ENCODE peak calls at places on chromosomes 2 and 18, in five cellular contexts. P is HEK293T, C is K562, U is SK-N-SH, J is HepG2. X is an unnamed sample.

GRCh38 chr2:41926614-41927580 is 120.9 kb upstream of the PKDCC start:
- DNase-seq in P (no peak), C (no peak), U (no peak), J (no peak), X (no peak)

GRCh38 chr18:75408554-75409506 is 18.7 kb downstream of the SMIM21 start:
- DNase-seq in P (no peak), C (no peak), U (no peak), J (peak; percentile 32), X (no peak)

GRCh38 chr2:30694286-30695055 is 112.8 kb downstream of the CAPN13 start:
- DNase-seq in P (no peak), C (no peak), U (no peak), J (no peak), X (no peak)

GRCh38 chr2:44894058-44894457 is 47.4 kb upstream of the SIX3 start:
- DNase-seq in P (no peak), C (no peak), U (no peak), J (no peak), X (peak; percentile 28)

GRCh38 chr18:69935319-69936190 is 12.1 kb downstream of the CD226 start:
- DNase-seq in P (no peak), C (no peak), U (no peak), J (peak; percentile 89), X (peak; percentile 89)

GRCh38 chr2:120773186-120773800 is 37.6 kb downstream of the GLI2 start:
- DNase-seq in P (no peak), C (no peak), U (no peak), J (no peak), X (no peak)

GRCh38 chr2:137525644-137526190 is 438.6 kb upstream of the HNMT start:
- DNase-seq in P (no peak), C (no peak), U (no peak), J (no peak), X (no peak)

GRCh38 chr2:120765911-120766757 is 30.5 kb downstream of the GLI2 start:
- DNase-seq in P (no peak), C (no peak), U (peak; percentile 52), J (no peak), X (no peak)

GRCh38 chr2:8090748-8091700 is 590.8 kb upstream of the ID2 start:
- DNase-seq in P (no peak), C (peak; percentile 24), U (no peak), J (peak; percentile 99), X (peak; percentile 11)

GRCh38 chr2:207813221-207813916 is 43.7 kb upstream of the FZD5 start:
- DNase-seq in P (no peak), C (no peak), U (no peak), J (no peak), X (no peak)

GRCh38 chr2:224816816-224817215 is 100.7 kb upstream of the CCDC195 start:
- DNase-seq in P (no peak), C (no peak), U (no peak), J (peak; percentile 5), X (no peak)

GRCh38 chr18:28514699-28515098 is 337.8 kb upstream of the CDH2 start:
- DNase-seq in P (no peak), C (no peak), U (no peak), J (no peak), X (no peak)

GRCh38 chr18:75364512-75364911 is 63.0 kb downstream of the SMIM21 start:
- DNase-seq in P (no peak), C (no peak), U (no peak), J (no peak), X (no peak)

GRCh38 chr2:128392207-128392606 is 73.5 kb upstream of the HS6ST1 start:
- DNase-seq in P (no peak), C (no peak), U (no peak), J (no peak), X (no peak)

DNA sequence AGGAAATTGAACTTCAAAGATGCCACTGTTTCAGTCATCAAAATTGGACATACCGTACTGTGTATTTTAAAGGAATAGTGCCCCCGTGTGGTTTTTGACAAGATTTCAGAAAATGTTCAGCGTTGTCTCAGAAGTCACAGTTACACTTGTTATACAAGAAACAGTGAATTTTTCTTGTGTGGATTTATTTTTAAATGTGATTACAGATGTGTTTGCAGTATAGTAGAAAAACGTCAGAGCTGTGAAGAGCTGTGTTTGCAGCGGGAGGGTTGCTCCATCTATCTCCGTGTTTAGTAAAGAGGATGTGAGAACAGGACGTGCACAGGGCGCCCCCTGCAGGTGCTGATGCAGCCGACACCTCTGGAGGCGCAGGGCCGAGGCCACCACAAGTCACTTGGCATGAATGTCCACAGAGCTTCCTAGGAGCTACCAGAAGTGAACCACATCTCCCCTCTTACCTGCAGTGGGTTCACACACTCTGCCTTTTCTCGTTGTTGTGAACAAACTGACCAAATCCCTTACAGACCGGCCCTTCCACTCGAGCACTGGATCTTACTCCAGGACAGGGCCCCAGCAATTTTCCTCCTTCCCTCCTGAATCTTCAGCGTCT is 73.1 kb downstream of the CACNB4 start:
- DNase-seq in P (peak; percentile 76), C (peak; percentile 70), U (peak; percentile 72), J (peak; percentile 76), X (peak; percentile 63)
- TF ChIP-seq FOXM1 in P (no peak), C (no peak), U (no peak), J (no peak), X (no peak)

DNA sequence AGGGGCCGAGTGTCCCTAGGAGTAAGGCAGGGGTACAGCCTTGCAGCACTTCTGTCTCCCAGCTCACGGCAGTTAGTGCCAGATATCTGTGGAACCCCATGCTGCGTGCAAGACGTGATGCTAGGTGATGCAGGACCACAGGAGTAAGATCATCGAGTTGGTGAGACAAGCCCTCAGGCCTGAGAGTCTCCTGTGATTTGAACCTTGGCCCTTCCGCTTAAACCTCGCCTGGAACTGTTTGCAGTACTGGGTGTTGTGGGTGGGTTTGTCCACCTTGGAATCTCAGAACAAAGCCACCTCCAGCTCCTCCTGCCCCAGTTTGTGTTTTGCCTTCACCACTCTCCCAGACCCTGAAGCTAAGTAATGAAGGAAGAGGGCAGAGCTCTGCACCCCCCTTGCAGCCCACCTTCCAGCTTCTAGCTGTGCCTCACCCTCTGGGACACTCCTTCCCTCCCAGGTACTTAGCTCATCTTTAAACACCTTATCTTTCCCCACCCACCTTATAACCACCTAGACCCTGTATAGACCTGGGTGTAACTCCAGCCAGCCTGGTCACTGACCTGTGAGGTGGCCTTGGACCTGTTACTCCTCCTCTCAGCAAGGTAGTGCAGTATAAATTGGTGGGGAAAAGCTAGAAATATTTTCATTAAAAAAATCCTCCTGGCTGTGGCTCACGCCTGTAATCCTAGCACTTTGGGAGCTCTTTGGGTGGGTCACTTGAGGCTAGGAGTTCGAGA is 6.6 kb downstream of the CNNM4 start:
- DNase-seq in P (no peak), C (no peak), U (no peak), J (no peak), X (no peak)
- TF ChIP-seq FOXM1 in P (no peak), C (no peak), U (no peak), J (no peak), X (no peak)

DNA sequence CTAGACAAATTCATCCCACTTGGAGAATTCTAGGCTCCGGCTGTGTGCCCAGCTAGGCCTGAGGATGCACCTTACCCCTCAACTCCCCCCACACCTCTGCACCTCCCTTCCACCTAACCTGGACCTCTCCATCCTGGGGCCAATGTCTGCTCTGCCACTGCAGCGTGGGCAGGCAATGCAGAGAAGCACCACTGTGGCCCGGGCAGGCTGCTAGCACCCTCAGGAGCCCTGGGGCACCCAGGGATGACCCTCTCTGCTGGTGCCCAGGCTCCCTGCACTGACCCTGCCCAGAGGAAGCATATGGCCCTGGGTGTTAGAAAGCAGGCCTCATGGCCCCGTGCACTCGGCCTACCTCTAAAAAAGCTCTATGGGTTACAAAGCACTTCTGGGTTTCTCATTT is 49.6 kb downstream of the ADCY3 start:
- DNase-seq in P (no peak), C (no peak), U (no peak), J (no peak), X (no peak)
- TF ChIP-seq FOXM1 in P (no peak), C (no peak), U (no peak), J (no peak), X (no peak)

GRCh38 chr2:52844701-52845423 is 922.7 kb upstream of the CHAC2 start:
- DNase-seq in P (no peak), C (no peak), U (no peak), J (no peak), X (no peak)
- TF ChIP-seq FOXM1 in P (no peak), C (no peak), U (no peak), J (no peak), X (no peak)

GRCh38 chr2:65564299-65564698 is 131.9 kb upstream of the SPRED2 start:
- DNase-seq in P (no peak), C (no peak), U (no peak), J (no peak), X (no peak)

GRCh38 chr2:65566617-65567016 is 134.2 kb upstream of the SPRED2 start:
- DNase-seq in P (no peak), C (no peak), U (no peak), J (no peak), X (no peak)

GRCh38 chr2:65562890-65563289 is 130.5 kb upstream of the SPRED2 start:
- DNase-seq in P (no peak), C (no peak), U (no peak), J (no peak), X (no peak)

GRCh38 chr2:65565681-65566080 is 133.3 kb upstream of the SPRED2 start:
- DNase-seq in P (no peak), C (no peak), U (no peak), J (no peak), X (no peak)
- TF ChIP-seq FOXM1 in P (no peak), C (no peak), U (no peak), J (no peak), X (no peak)

GRCh38 chr2:73301636-73302035 is 8.3 kb upstream of the EGR4 start:
- DNase-seq in P (no peak), C (no peak), U (no peak), J (no peak), X (no peak)

GRCh38 chr2:73297151-73297559 is 3.8 kb upstream of the EGR4 start:
- DNase-seq in P (no peak), C (no peak), U (peak; percentile 65), J (no peak), X (no peak)

GRCh38 chr2:73295751-73296400 is 2.5 kb upstream of the EGR4 start:
- DNase-seq in P (no peak), C (no peak), U (no peak), J (no peak), X (no peak)

GRCh38 chr2:73297586-73297985 is 4.2 kb upstream of the EGR4 start:
- DNase-seq in P (no peak), C (no peak), U (peak; percentile 36), J (no peak), X (no peak)

GRCh38 chr2:73300926-73301325 is 7.6 kb upstream of the EGR4 start:
- DNase-seq in P (no peak), C (no peak), U (no peak), J (no peak), X (no peak)
- TF ChIP-seq FOXM1 in P (no peak), C (no peak), U (no peak), J (no peak), X (no peak)

X was measured in GM12878.